ENCODE peak calls at places on chromosomes 4 and X, in four cellular contexts. F, E, N and W are unnamed samples.

GRCh38 chrX:18291006-18291545 is 63.4 kb downstream of the SCML2 start:
- DNase-seq in E (no peak), F (peak; percentile 25), N (no peak), W (no peak)

GRCh38 chr4:26457412-26457811 is 32.9 kb downstream of the CCKAR start:
- DNase-seq in F (no peak), N (no peak), E (no peak), W (no peak)

GRCh38 chrX:9897761-9898161 is 69.4 kb upstream of the CLDN34 start:
- DNase-seq in N (no peak), F (no peak), E (no peak), W (no peak)

GRCh38 chr4:180363817-180364216 is 1879.4 kb upstream of the TENM3 start:
- DNase-seq in F (no peak), N (no peak), E (no peak), W (no peak)

GRCh38 chrX:16870861-16871584 is 861 bp upstream of the RBBP7 start:
- DNase-seq in N (no peak), E (no peak), F (no peak), W (peak; percentile 28)

GRCh38 chrX:143536176-143536575 is 18.9 kb upstream of the SPANXN3 start:
- DNase-seq in N (no peak), F (no peak), E (no peak), W (peak; percentile 12)

GRCh38 chr4:153241295-153241694 is 37.1 kb downstream of the TRIM2 start:
- DNase-seq in N (no peak), F (no peak), E (no peak), W (no peak)

GRCh38 chrX:72131317-72132294 is at the start of gene RTL5:
- DNase-seq in E (no peak), F (peak; percentile 84), N (peak; percentile 67), W (peak; percentile 85)

GRCh38 chr4:9703391-9703790 is 78.0 kb upstream of the DRD5 start:
- DNase-seq in F (peak; percentile 38), N (no peak), E (peak; percentile 7), W (peak; percentile 56)

GRCh38 chrX:100411802-100412333 is 1.8 kb upstream of the PCDH19 start:
- DNase-seq in N (no peak), F (no peak), E (no peak), W (no peak)

GRCh38 chrX:7941390-7942042 is 14.3 kb upstream of the PNPLA4 start:
- DNase-seq in E (no peak), F (no peak), N (no peak), W (peak; percentile 38)

GRCh38 chr4:68871772-68872441 is 56.1 kb downstream of the UGT2B10 start:
- DNase-seq in N (no peak), F (no peak), E (no peak), W (no peak)

GRCh38 chrX:69365349-69365748 is 138.8 kb upstream of the NALF2 start:
- DNase-seq in E (no peak), N (no peak), F (no peak), W (no peak)

GRCh38 chr4:182258441-182259031 is 15.3 kb downstream of the TENM3 start:
- DNase-seq in N (no peak), F (no peak), E (no peak), W (no peak)

GRCh38 chr4:182255421-182256190 is 12.4 kb downstream of the TENM3 start:
- DNase-seq in F (no peak), N (no peak), E (no peak), W (no peak)

GRCh38 chr4:182261651-182262223 is 18.5 kb downstream of the TENM3 start:
- DNase-seq in E (no peak), N (no peak), F (no peak), W (no peak)

GRCh38 chr4:182254381-182254780 is 11.2 kb downstream of the TENM3 start:
- DNase-seq in E (no peak), N (no peak), F (no peak), W (no peak)

DNA sequence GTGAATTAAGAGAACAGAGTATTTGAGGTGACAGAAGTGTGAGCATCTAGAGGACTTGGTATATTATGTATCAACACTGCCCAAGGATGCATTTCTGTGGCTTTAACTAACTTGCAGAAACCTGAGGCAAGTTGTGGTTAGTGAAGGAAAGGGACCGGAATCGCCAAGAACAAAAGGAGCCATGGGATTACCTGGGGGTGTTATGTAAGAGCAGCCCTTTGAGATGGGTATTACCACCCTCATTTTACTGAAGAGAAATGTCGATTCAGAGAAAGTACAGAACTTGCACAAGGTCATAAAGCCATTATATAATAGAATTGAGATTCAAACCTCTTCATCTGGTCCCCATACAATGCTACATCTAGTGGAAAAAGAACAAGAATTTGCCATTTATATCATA is 14.3 kb downstream of the TENM3 start:
- DNase-seq in F (no peak), N (no peak), E (no peak), W (no peak)
- H3K4me3 ChIP-seq in F (no peak overlapping the region), N (no peak overlapping the region), E (no peak overlapping the region), W (no peak overlapping the region)

DNA sequence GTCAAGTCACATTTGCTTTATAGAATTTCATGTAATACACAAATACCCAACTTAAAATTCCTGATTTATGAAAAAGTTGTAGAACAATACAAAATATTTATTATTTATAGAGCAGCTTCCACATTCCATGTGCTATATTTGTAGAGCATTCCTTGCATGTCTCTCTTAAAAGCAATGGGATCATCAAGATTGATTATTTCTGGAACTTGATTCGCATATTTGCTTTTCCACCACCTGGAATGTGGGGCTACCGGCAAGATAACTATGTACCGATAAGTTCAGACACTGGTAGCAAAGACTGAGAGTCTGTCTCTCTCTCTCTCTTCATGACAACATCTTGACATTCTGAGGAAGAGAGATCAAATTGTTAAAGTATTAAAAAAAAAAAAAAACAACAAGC is 59.3 kb downstream of the MAPK10 start:
- DNase-seq in E (no peak), F (no peak), N (no peak), W (no peak)
- H3K4me3 ChIP-seq in E (no peak overlapping the region), F (no peak overlapping the region), N (no peak overlapping the region), W (no peak overlapping the region)

GRCh38 chr4:48832571-48832970 is 1.7 kb downstream of the OCIAD1 start:
- DNase-seq in E (no peak), N (no peak), F (no peak), W (no peak)
- H3K4me3 ChIP-seq in E (peak overlapping the region; percentile 76), N (no peak overlapping the region), F (no peak overlapping the region), W (no peak overlapping the region)

GRCh38 chr4:66486068-66486467 is 815.8 kb upstream of the EPHA5 start:
- DNase-seq in E (no peak), N (no peak), F (no peak), W (no peak)

GRCh38 chr4:66489783-66490452 is 819.6 kb upstream of the EPHA5 start:
- DNase-seq in F (no peak), E (peak; percentile 23), N (no peak), W (no peak)

DNA sequence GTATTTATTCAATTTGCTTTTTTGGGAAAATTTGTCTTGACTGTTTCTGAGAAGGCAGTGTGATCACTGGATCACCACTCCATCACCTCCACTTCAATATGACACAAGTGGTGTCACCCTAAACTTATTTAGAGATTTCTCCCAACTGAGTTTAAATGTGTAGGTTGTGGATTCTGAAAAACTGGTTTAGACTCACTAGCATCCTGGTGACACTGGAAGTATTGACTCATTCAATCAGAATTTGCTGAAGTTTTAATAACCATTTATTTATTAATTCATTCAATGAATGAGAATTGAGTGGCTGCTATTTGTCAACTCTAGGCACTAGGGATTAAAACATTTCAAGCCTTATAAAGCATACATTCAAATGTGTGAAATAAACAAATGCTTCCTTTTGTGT is 819.1 kb upstream of the EPHA5 start:
- DNase-seq in N (no peak), F (no peak), E (no peak), W (no peak)
- H3K4me3 ChIP-seq in N (no peak overlapping the region), F (no peak overlapping the region), E (no peak overlapping the region), W (no peak overlapping the region)

GRCh38 chr4:161133877-161134276 is 1029.9 kb downstream of the FSTL5 start:
- DNase-seq in F (no peak), N (no peak), E (no peak), W (no peak)
- H3K4me3 ChIP-seq in F (no peak overlapping the region), N (no peak overlapping the region), E (no peak overlapping the region), W (no peak overlapping the region)

DNA sequence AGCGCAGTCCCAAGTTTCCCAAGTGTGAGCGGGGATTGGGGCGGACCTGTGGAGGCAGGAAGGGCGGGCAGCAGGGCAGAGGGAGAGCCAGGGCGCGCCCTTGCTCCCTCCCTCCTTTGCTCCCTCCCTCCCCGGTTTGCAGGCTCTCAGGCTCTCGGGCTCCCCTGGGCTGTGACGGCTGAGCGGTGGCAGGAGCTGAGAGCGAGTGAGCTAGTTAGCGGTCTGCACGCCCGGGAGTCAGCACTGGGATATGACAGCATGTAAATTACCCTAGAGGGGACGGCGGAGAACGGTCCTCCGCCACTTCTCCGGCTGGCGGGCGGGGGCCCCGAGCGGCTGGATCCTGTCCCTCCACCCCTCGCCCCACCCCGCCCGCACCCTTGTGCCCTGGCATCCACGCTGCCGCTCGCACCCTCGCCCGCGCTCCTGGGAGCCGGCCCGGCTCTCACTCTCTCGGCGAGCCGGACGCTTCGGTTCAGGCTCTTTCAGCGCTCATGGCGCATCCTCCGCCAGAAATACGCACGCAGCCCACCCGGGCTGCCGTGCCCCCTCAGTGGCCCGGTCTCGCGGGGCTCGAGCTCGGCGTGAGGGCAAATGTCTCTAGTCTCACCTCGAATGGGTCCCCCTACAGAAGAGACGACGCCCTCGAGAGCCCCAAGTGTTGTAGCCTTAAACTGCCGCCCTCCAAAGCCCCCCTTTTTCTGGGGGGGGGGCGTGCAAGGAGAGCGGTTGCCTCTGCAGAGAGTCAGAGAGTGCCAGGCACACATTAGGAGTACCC is at the start of gene TSC22D3:
- DNase-seq in F (peak; percentile 77), N (peak; percentile 18), E (peak; percentile 19), W (peak; percentile 84)
- H3K4me3 ChIP-seq in F (peak within 1 kb of the TSS; percentile 44), N (peak within 1 kb of the TSS; percentile 81), E (peak within 1 kb of the TSS; percentile 63), W (peak within 1 kb of the TSS; percentile 33)

GRCh38 chr4:41204400-41204978 is 9.9 kb downstream of the APBB2 start:
- DNase-seq in E (no peak), N (no peak), F (peak; percentile 36), W (peak; percentile 59)
- H3K4me3 ChIP-seq in E (no peak overlapping the region), N (no peak overlapping the region), F (no peak overlapping the region), W (no peak overlapping the region)

GRCh38 chrX:150692296-150692695 is 900 bp upstream of the MTMR1 start:
- DNase-seq in E (no peak), N (no peak), F (no peak), W (no peak)
- H3K4me3 ChIP-seq in E (peak overlapping the region; percentile 69), N (peak overlapping the region; percentile 72), F (no peak overlapping the region), W (no peak overlapping the region)

GRCh38 chr4:57854748-57855147 is 744.6 kb upstream of the IGFBP7 start:
- DNase-seq in N (no peak), E (peak; percentile 57), F (no peak), W (no peak)
- H3K4me3 ChIP-seq in N (peak overlapping the region; percentile 53), E (peak overlapping the region; percentile 5), F (no peak overlapping the region), W (no peak overlapping the region)